ENCODE peak calls at places on chromosomes 3 and 15, in nine cellular contexts. O, E, X, C, F, T, U, D and A are unnamed samples.

GRCh38 chr15:62816342-62817059 is 226.0 kb upstream of the TPM1 start:
- DNase-seq in X (no peak), O (no peak), T (no peak), E (peak), F (no peak), U (no peak), C (no peak), D (no peak), A (no peak)

GRCh38 chr15:52294881-52295420 is 653 bp downstream of the MYO5C start:
- DNase-seq in E (no peak), X (peak), O (peak), F (no peak), U (no peak), D (no peak), C (no peak), T (no peak), A (no peak)

GRCh38 chr3:88000853-88001252 is 58.0 kb downstream of the CGGBP1 start:
- DNase-seq in T (no peak), X (no peak), D (no peak), U (no peak), E (peak), O (no peak), F (no peak), C (peak), A (no peak)

GRCh38 chr3:173730391-173730790 is 332.8 kb downstream of the NLGN1 start:
- DNase-seq in F (no peak), C (no peak), O (no peak), T (no peak), U (no peak), D (no peak), X (no peak), E (peak), A (no peak)

GRCh38 chr3:4995500-4996053 is 16.3 kb downstream of the BHLHE40 start:
- DNase-seq in X (peak), E (peak), O (peak), C (no peak), F (no peak), T (no peak), U (peak), D (no peak), A (no peak)

GRCh38 chr3:139718415-139718814 is 40.6 kb upstream of the NMNAT3 start:
- DNase-seq in U (peak), X (peak), T (peak), O (peak), C (peak), D (no peak), F (no peak), E (peak), A (no peak)

GRCh38 chr15:84734794-84735479 is 13.5 kb upstream of the ZNF592 start:
- DNase-seq in F (peak), O (no peak), U (peak), C (no peak), E (peak), X (peak), D (peak), T (no peak), A (peak)

GRCh38 chr3:60579734-60580133 is 671.5 kb downstream of the FHIT start:
- DNase-seq in T (no peak), X (peak), E (peak), O (peak), F (no peak), U (peak), C (no peak), D (no peak), A (no peak)

GRCh38 chr3:117103645-117104044 is 394.1 kb downstream of the TUSC7 start:
- DNase-seq in X (no peak), E (no peak), D (no peak), U (no peak), F (no peak), O (no peak), C (no peak), T (no peak), A (no peak)

GRCh38 chr3:4986611-4987373 is 7.6 kb downstream of the BHLHE40 start:
- DNase-seq in D (peak), E (peak), F (peak), U (peak), O (peak), T (peak), C (peak), X (peak), A (peak)

GRCh38 chr15:22955544-22956085 is 24.6 kb downstream of the CYFIP1 start:
- DNase-seq in E (no peak), O (no peak), F (no peak), D (no peak), X (no peak), T (no peak), U (no peak), C (no peak), A (no peak)

GRCh38 chr3:142259359-142259758 is 34.0 kb upstream of the GK5 start:
- DNase-seq in O (no peak), C (no peak), F (no peak), E (no peak), X (no peak), D (no peak), U (no peak), T (no peak), A (no peak)

GRCh38 chr3:72533584-72534473 is 314.4 kb downstream of the SHQ1 start:
- DNase-seq in U (no peak), O (no peak), D (no peak), C (no peak), X (no peak), E (peak), F (no peak), T (no peak), A (peak)

GRCh38 chr15:92711457-92711831 is 55.9 kb upstream of the FAM174B start:
- DNase-seq in X (no peak), T (no peak), E (peak), D (no peak), F (no peak), C (no peak), O (no peak), U (no peak), A (no peak)

GRCh38 chr3:195549931-195550519 is 6.9 kb upstream of the PPP1R2 start:
- DNase-seq in F (peak), C (no peak), X (no peak), T (no peak), E (peak), D (peak), O (no peak), U (no peak), A (peak)

GRCh38 chr15:57668074-57668473 is 38.4 kb upstream of the POLR2M start:
- DNase-seq in T (no peak), C (no peak), O (no peak), E (no peak), X (no peak), D (no peak), F (no peak), U (no peak), A (no peak)

GRCh38 chr15:68809517-68809916 is 11.2 kb downstream of the ANP32A start:
- DNase-seq in U (no peak), C (no peak), F (no peak), T (no peak), X (no peak), D (no peak), E (no peak), O (no peak), A (no peak)

GRCh38 chr3:195236076-195236798 is 34.7 kb downstream of the XXYLT1 start:
- DNase-seq in O (no peak), U (no peak), F (no peak), E (no peak), X (no peak), D (no peak), T (no peak), C (no peak), A (no peak)

GRCh38 chr15:101159096-101159935 is 92.5 kb downstream of the CHSY1 start:
- DNase-seq in U (no peak), O (no peak), F (peak), E (no peak), T (no peak), X (no peak), C (no peak), D (no peak), A (peak)

GRCh38 chr3:157081681-157082210 is 78.2 kb downstream of the CCNL1 start:
- DNase-seq in D (peak), O (peak), U (peak), T (no peak), E (peak), X (peak), F (peak), C (peak), A (peak)

GRCh38 chr3:158672293-158673176 is at the start of gene LXN:
- DNase-seq in T (no peak), U (peak), D (peak), X (peak), C (peak), E (peak), O (peak), F (peak), A (peak)

GRCh38 chr15:42306681-42307080 is 33.4 kb upstream of the TMEM87A start:
- DNase-seq in O (no peak), T (no peak), F (no peak), U (no peak), D (no peak), E (no peak), X (no peak), C (no peak), A (no peak)

GRCh38 chr15:28006116-28006911 is 92.8 kb downstream of the OCA2 start:
- DNase-seq in C (no peak), F (no peak), X (no peak), T (no peak), O (no peak), D (no peak), E (no peak), U (peak), A (no peak)

GRCh38 chr3:128294999-128295468 is 141.8 kb downstream of the EEFSEC start:
- DNase-seq in U (no peak), F (no peak), E (no peak), C (no peak), X (no peak), D (no peak), T (no peak), O (no peak), A (no peak)

GRCh38 chr15:74414081-74414580 is 19.6 kb downstream of the SEMA7A start:
- DNase-seq in C (no peak), F (no peak), X (no peak), U (no peak), O (no peak), D (no peak), T (no peak), E (no peak), A (no peak)

GRCh38 chr3:99410789-99411311 is 227.5 kb upstream of the COL8A1 start:
- DNase-seq in U (peak), O (no peak), T (no peak), E (peak), F (no peak), D (no peak), C (no peak), X (peak), A (no peak)

GRCh38 chr3:50237133-50237651 is 1.2 kb downstream of the GNAI2 start:
- DNase-seq in C (no peak), T (no peak), U (no peak), E (peak), F (no peak), O (no peak), D (peak), X (peak), A (no peak)

GRCh38 chr3:58570851-58571250 is 6.3 kb downstream of the FAM107A start:
- DNase-seq in U (no peak), O (no peak), D (no peak), T (no peak), X (no peak), E (no peak), F (no peak), C (no peak), A (no peak)

GRCh38 chr3:96814581-96815567 is at the start of gene EPHA6:
- DNase-seq in E (no peak), U (no peak), T (peak), D (no peak), F (no peak), X (no peak), C (peak), O (no peak), A (no peak)

GRCh38 chr3:188559069-188559410 is 405.1 kb downstream of the LPP start:
- DNase-seq in C (no peak), T (no peak), E (no peak), O (no peak), D (no peak), F (no peak), X (peak), U (no peak), A (no peak)